ENCODE peak calls at places on chromosomes 3 and 15, in eight cellular contexts. T is upper lobe of left lung, E is Karpas-422, K is MM.1S, Z is SK-N-MC, G is Panc1, Q is breast epithelium, J is lower lobe of right lung. W is an unnamed sample. For H3K9me3, the result is how much of the 10 kb centered on the place peaks cover.

GRCh38 chr3:58679974-58680656 is 13.5 kb upstream of the FAM3D start:
- DNase-seq in T (no peak), E (no peak), K (no peak), Z (no peak), G (no peak), Q (no peak), J (no peak), W (no peak)

GRCh38 chr3:170012683-170013400 is 25.0 kb upstream of the GPR160 start:
- DNase-seq in T (no peak), E (no peak), K (no peak), Z (no peak), G (no peak), Q (no peak), J (no peak), W (no peak)

GRCh38 chr3:138136208-138136607 is 4.0 kb upstream of the A4GNT start:
- DNase-seq in T (no peak), E (no peak), K (no peak), Z (no peak), G (no peak), Q (no peak), J (no peak), W (no peak)

GRCh38 chr3:173065543-173065970 is 75.5 kb downstream of the SPATA16 start:
- DNase-seq in T (no peak), E (no peak), K (peak), Z (no peak), G (no peak), Q (no peak), J (no peak), W (peak)

GRCh38 chr3:107627962-107628542 is 105.3 kb downstream of the BBX start:
- DNase-seq in T (no peak), E (peak), K (no peak), Z (no peak), G (no peak), Q (no peak), J (no peak), W (peak)

GRCh38 chr3:152069871-152070270 is 196.4 kb downstream of the SUCNR1 start:
- DNase-seq in T (no peak), E (no peak), K (no peak), Z (no peak), G (no peak), Q (no peak), J (no peak), W (no peak)

GRCh38 chr3:51393096-51393495 is 2.0 kb downstream of the RBM15B start:
- DNase-seq in T (peak), E (no peak), K (no peak), Z (no peak), G (no peak), Q (no peak), J (no peak), W (no peak)

GRCh38 chr3:185089343-185089742 is 63.5 kb downstream of the C3orf70 start:
- DNase-seq in T (no peak), E (no peak), K (no peak), Z (no peak), G (no peak), Q (no peak), J (no peak), W (no peak)

GRCh38 chr3:168828943-168829342 is 733.2 kb upstream of the GOLIM4 start:
- DNase-seq in T (no peak), E (no peak), K (no peak), Z (no peak), G (no peak), Q (no peak), J (no peak), W (peak)

GRCh38 chr3:129554356-129555120 is 11.6 kb downstream of the H1-8 start:
- DNase-seq in T (no peak), E (no peak), K (no peak), Z (no peak), G (no peak), Q (no peak), J (no peak), W (no peak)

GRCh38 chr15:35381328-35381727 is 164.6 kb downstream of the DPH6 start:
- DNase-seq in T (no peak), E (no peak), K (no peak), Z (no peak), G (no peak), Q (no peak), J (no peak), W (no peak)

GRCh38 chr3:147113293-147114045 is 292.9 kb downstream of the ZIC4 start:
- DNase-seq in T (no peak), E (no peak), K (peak), Z (peak), G (no peak), Q (no peak), J (no peak), W (peak)

GRCh38 chr3:133401374-133402135 is 1.7 kb downstream of the BFSP2 start:
- DNase-seq in T (no peak), E (no peak), K (no peak), Z (no peak), G (no peak), Q (no peak), J (no peak), W (no peak)

GRCh38 chr3:185630182-185630622 is 44.1 kb downstream of the SENP2 start:
- DNase-seq in T (no peak), E (no peak), K (no peak), Z (no peak), G (no peak), Q (peak), J (peak), W (peak)

GRCh38 chr3:12508316-12508715 is 24.0 kb downstream of the TSEN2 start:
- DNase-seq in T (no peak), E (no peak), K (no peak), Z (no peak), G (no peak), Q (no peak), J (no peak), W (peak)

GRCh38 chr3:57512174-57512573 is 32.0 kb downstream of the DNAH12 start:
- DNase-seq in T (no peak), E (no peak), K (no peak), Z (no peak), G (no peak), Q (no peak), J (no peak), W (no peak)
- H3K4me3 ChIP-seq in T (no peak), E (no peak), K (no peak), Z (no peak), G (no peak), Q (no peak), J (no peak), W (no peak)

DNA sequence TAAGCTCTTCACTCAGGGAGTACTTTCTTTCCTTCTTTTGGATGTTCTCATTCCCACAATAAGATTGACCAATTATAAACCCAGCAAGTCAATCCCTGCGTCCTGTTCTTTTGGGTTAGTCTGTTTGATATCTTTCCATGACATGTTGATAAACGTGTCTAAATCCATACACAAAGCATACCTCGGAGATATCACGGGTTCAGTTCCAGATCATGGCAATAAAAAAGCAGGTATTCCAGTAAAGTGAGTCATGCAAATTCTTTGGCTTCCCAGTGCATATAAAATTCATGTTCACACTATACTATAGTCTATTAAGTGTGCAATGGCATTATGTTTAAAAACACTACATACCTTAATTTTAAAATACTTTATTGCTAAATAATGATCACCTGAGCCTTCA is 667.7 kb downstream of the MAGI1 start:
- DNase-seq in T (no peak), E (no peak), K (no peak), Z (no peak), G (no peak), Q (no peak), J (no peak), W (no peak)
- H3K9me3 ChIP-seq in T (under half), E (under half), K (under half), Z (under half), G (under half), Q (under half), J (under half), W (under half)

DNA sequence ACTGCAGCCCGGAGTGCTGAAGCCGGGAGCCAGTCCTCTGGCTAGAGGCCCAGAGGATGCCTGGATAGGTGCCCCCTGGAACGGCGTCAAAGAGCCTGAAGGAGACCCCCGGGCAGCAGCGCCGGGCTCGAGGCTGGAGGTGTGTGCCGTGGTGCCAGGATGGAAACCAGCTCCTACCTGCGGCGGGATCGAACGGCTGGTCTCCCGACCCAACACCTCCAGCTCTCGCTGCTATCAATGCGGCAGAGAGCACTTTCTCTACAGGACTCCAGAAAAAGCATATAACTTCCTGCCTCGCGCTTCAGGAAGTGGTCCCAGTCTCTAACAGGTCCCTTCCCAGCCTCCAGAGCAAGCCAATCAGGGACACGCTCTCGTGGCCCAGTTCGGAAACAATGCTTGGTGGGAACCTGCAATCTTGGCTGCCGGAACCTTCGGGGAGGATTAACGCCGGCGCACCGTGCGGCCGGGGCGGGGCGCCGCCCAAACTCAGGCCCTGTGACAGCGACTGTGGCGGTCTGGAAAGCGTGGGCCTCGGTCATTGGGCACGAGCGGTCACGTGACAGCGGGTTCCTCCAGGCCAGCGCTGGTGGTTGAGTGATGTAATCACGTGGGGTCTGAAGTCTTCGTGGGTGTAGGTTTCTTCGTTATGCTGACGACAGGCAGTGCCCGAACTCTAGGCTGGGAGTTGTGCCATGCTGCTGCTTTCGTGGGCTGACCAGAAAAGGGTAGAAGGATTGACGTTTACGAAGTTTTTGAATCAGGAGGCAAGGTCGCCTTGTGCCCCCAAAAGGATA is at the start of gene SLC33A1:
- DNase-seq in T (peak), E (peak), K (peak), Z (peak), G (peak), Q (peak), J (peak), W (peak)
- H3K4me3 ChIP-seq in T (peak), E (peak), K (peak), Z (peak), G (peak), Q (peak), J (peak), W (peak)

DNA sequence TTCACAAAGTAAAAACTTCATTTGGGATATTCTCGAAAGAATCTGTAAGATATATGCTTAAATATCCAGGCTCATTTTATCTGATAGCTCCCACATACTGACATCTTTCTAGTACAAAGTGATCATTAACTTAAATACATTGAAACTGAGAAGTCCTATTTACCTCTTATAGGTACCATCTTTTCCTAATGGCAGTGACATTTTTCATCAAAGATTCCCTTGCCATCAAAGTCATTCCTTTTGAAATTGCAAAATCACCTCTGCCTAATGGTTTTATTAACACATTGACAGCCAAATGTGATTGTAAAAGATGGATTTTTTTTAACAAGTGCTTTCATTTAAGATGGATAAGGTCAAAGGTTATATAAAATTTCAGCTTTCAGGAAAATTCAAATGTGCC is 346.6 kb downstream of the MFSD1 start:
- DNase-seq in T (no peak), E (no peak), K (no peak), Z (no peak), G (no peak), Q (no peak), J (no peak), W (no peak)
- H3K9me3 ChIP-seq in T (under half), E (under half), K (under half), Z (under half), G (under half), Q (under half), J (under half), W (under half)

GRCh38 chr3:40615110-40615915 is 90.6 kb downstream of the ZNF621 start:
- DNase-seq in T (peak), E (no peak), K (no peak), Z (no peak), G (no peak), Q (no peak), J (no peak), W (peak)
- H3K4me3 ChIP-seq in T (no peak), E (no peak), K (no peak), Z (peak), G (no peak), Q (no peak), J (peak), W (peak)

GRCh38 chr15:43360821-43361220 is 10.0 kb downstream of the ZSCAN29 start:
- DNase-seq in T (no peak), E (no peak), K (no peak), Z (no peak), G (no peak), Q (no peak), J (no peak), W (no peak)
- H3K9me3 ChIP-seq in T (under half), E (half or more), K (under half), Z (under half), G (half or more), Q (half or more), J (half or more), W (half or more)

GRCh38 chr3:183449791-183450190 is 21.4 kb upstream of the MCF2L2 start:
- DNase-seq in T (no peak), E (no peak), K (no peak), Z (no peak), G (no peak), Q (no peak), J (no peak), W (no peak)
- H3K4me3 ChIP-seq in T (no peak), E (no peak), K (no peak), Z (no peak), G (no peak), Q (no peak), J (no peak), W (no peak)

GRCh38 chr3:101433652-101434051 is 79.4 kb downstream of the SENP7 start:
- DNase-seq in T (no peak), E (no peak), K (no peak), Z (no peak), G (no peak), Q (no peak), J (no peak), W (no peak)
- H3K9me3 ChIP-seq in T (under half), E (under half), K (under half), Z (under half), G (under half), Q (under half), J (under half), W (under half)

DNA sequence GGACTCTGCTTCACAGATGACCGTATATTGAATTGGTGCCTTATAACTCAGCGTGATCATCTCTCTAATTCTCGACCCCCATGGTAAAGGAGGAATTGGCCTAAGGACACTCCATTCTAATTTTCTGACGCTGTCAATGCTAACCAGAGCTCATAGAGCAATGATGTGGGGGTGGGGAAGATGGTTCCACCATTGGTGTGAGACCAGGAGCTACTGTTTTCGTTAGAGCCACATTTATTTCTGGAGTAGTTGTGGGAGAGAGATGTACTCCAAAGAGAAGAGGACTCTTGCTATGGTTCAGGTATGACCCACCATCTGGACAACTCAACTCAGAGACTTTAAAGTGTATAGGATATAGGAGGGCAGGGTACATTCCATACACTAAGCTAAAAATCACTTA is 16.3 kb downstream of the ZBTB38 start:
- DNase-seq in T (no peak), E (no peak), K (peak), Z (no peak), G (no peak), Q (no peak), J (no peak), W (no peak)
- H3K4me3 ChIP-seq in T (no peak), E (no peak), K (peak), Z (peak), G (no peak), Q (no peak), J (peak), W (no peak)